ENCODE peak calls at places on chromosomes 2 and 18, in seven cellular contexts. L is transverse colon, Y is A549, H is suprapubic skin, T is tibial nerve, B is heart left ventricle, W is esophagus squamous epithelium. X is an unnamed sample.

GRCh38 chr2:241351640-241352031 is 4.4 kb upstream of the FARP2 start:
- DNase-seq in L (no peak), Y (no peak), H (no peak), T (no peak), B (no peak), W (no peak), X (no peak)

GRCh38 chr2:63975437-63976124 is 43.6 kb downstream of the VPS54 start:
- DNase-seq in L (no peak), Y (no peak), H (no peak), T (no peak), B (no peak), W (no peak), X (no peak)

GRCh38 chr2:20568501-20569463 is 82.1 kb downstream of the HS1BP3 start:
- DNase-seq in L (no peak), Y (no peak), H (no peak), T (no peak), B (no peak), W (no peak), X (no peak)

GRCh38 chr2:136703214-136703613 is 62.1 kb upstream of the THSD7B start:
- DNase-seq in L (no peak), Y (no peak), H (no peak), T (no peak), B (no peak), W (no peak), X (no peak)

GRCh38 chr2:96119389-96119751 is 3.0 kb upstream of the ADRA2B start:
- DNase-seq in L (no peak), Y (no peak), H (no peak), T (no peak), B (no peak), W (no peak), X (no peak)

GRCh38 chr18:57659463-57660102 is 37.9 kb upstream of the NARS1 start:
- DNase-seq in L (no peak), Y (no peak), H (no peak), T (no peak), B (no peak), W (no peak), X (no peak)

GRCh38 chr2:26652361-26653041 is 11.3 kb upstream of the CIB4 start:
- DNase-seq in L (peak), Y (no peak), H (peak), T (no peak), B (no peak), W (no peak), X (no peak)

GRCh38 chr2:181554511-181554910 is 97.3 kb downstream of the ITGA4 start:
- DNase-seq in L (no peak), Y (no peak), H (no peak), T (no peak), B (no peak), W (no peak), X (no peak)

GRCh38 chr2:96089356-96090180 is 26.8 kb downstream of the ADRA2B start:
- DNase-seq in L (no peak), Y (no peak), H (peak), T (no peak), B (peak), W (no peak), X (no peak)

GRCh38 chr2:128291161-128291843 is 27.4 kb downstream of the HS6ST1 start:
- DNase-seq in L (no peak), Y (no peak), H (no peak), T (no peak), B (no peak), W (no peak), X (no peak)

GRCh38 chr2:102304711-102305591 is 6.4 kb upstream of the IL1RL1 start:
- DNase-seq in L (no peak), Y (no peak), H (no peak), T (no peak), B (no peak), W (no peak), X (no peak)

GRCh38 chr2:236399409-236399808 is 135.2 kb upstream of the ASB18 start:
- DNase-seq in L (no peak), Y (no peak), H (no peak), T (no peak), B (no peak), W (no peak), X (no peak)

GRCh38 chr2:115389024-115389423 is 946.6 kb downstream of the DPP10 start:
- DNase-seq in L (no peak), Y (no peak), H (no peak), T (no peak), B (no peak), W (no peak), X (no peak)

GRCh38 chr2:126029316-126029715 is 626.6 kb upstream of the GYPC start:
- DNase-seq in L (no peak), Y (no peak), H (no peak), T (no peak), B (no peak), W (no peak), X (no peak)

GRCh38 chr2:228847684-228848083 is 423.4 kb downstream of the PID1 start:
- DNase-seq in L (no peak), Y (no peak), H (no peak), T (no peak), B (no peak), W (no peak), X (no peak)

DNA sequence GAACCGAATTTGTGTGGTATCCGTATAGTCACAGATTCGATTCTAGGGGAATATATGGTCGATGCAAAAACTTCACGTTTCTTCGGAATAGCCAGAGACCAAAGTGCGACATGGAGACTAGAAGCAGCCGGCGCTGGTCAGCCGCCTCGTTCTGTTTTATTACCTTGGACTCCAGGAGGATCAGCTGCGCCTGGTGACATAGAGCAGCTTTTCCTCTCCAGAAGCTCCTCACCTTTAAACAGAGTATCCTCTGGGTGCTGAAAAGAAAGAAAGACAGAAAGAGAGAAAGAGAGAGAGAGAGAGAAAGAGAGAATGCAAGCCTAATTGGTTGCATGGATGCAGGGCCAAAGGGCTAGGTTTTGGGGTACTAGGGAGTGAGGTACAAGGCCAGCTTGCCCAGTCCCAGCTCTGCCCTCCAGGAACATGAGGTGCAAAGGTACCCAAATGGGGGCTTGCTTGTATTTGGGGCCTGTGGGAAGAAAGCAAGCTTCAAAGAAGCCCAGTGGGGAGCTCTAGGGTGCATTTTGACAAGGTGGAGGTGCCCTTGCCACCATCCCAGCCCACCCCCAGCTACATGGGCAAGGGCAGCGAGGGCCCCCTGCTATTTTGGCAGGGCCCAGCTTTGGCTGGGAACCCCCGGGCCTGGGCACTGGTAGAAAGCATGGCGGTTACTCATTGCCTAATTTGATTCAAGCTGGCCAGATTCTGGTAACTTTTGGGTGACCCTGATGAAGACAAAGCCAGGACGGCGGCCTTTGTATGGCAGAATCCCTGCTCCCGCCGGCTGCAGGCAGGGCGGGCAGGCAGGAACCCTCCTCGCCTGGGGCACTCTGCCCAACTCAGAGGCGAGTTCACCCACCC is 782 bp upstream of the HOXD4 start:
- DNase-seq in L (no peak), Y (no peak), H (no peak), T (no peak), B (no peak), W (no peak), X (no peak)
- TF ChIP-seq POLR2A in L (no peak), Y (no peak), H (no peak), T (no peak), B (no peak), W (no peak), X (no peak)

DNA sequence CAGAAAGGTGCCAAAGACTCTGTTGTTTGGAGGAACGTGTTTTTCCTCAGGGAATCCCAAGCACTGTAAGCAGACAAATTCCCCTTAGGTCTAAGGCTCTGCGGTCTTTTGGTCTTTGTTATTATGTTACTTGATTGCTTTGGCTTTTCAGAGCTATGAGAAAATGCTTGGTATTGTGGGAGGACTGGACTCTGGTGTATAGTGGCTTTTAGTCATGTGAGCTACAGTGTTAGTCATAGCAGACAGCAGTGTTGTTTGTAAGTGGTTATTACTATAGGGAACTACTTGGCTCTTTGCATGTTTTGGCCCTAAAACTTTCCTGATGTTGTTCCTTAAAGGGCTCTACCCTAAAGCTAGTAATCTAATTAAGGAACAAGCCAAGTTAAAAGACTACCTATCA is 956.2 kb upstream of the LRATD1 start:
- DNase-seq in L (no peak), Y (no peak), H (no peak), T (no peak), B (no peak), W (no peak), X (no peak)
- TF ChIP-seq POLR2A in L (no peak), Y (no peak), H (no peak), T (no peak), B (no peak), W (no peak), X (no peak)

GRCh38 chr2:218384975-218385374 is 2.9 kb downstream of the SLC11A1 start:
- DNase-seq in L (no peak), Y (no peak), H (no peak), T (no peak), B (no peak), W (no peak), X (no peak)

GRCh38 chr2:218378053-218378452 is 4.0 kb upstream of the SLC11A1 start:
- DNase-seq in L (no peak), Y (no peak), H (no peak), T (no peak), B (no peak), W (no peak), X (no peak)

GRCh38 chr2:218382785-218383184 is 712 bp downstream of the SLC11A1 start:
- DNase-seq in L (no peak), Y (no peak), H (no peak), T (no peak), B (no peak), W (no peak), X (no peak)

GRCh38 chr2:218383892-218384519 is 1.9 kb downstream of the SLC11A1 start:
- DNase-seq in L (no peak), Y (no peak), H (no peak), T (no peak), B (no peak), W (no peak), X (peak)

GRCh38 chr2:218381916-218382366 is at the start of gene SLC11A1:
- DNase-seq in L (peak), Y (no peak), H (peak), T (no peak), B (peak), W (no peak), X (no peak)
- TF ChIP-seq POLR2A in L (peak), Y (no peak), H (peak), T (peak), B (no peak), W (no peak), X (no peak)

GRCh38 chr2:45611020-45611737 is at the start of gene SRBD1:
- DNase-seq in L (peak), Y (peak), H (peak), T (peak), B (peak), W (peak), X (peak)
- TF ChIP-seq POLR2A in L (peak), Y (peak), H (peak), T (peak), B (no peak), W (no peak), X (peak)

DNA sequence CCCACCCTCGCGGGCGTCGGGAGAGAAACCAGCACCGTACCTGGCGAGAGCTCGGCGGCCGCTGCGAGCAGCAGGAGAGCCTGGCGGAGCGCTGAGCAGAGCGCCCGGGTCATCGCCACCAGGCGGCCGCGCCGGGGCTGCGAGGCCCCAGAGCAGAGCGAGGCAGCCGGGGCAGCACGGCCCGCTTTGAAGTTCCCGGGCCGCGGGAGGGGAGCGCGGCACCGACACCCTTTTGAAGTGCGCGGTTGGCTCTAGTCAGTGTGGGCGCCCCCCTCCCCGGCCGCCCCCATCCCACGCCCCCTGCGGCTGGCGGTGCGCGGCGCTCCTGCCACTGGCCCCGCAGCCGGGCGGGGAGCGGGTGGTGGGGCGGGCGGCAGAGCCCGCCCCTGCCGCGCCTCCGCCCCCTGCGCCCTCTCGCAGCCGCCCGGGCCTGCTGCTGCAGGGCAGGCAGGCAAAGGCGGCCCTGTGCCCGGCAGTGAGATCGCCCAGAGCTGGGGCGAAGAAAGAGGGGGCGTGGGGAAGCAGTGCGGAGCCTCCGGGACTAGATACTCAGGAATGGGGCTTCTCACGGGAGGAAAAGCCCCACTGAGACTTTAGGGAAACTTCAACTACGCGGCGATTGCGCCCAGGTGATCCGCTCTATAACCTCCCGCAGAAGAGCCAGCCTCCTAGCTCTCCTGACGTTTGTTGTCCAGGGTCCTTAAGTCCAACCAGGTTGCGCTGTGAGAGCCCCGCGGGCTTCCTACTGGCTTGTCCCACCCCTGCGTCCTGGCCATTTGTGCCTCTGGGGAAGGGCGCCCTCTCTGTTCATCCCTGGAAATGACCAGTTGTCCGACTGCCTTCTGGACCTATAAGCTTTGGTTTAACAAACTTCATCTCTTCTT is at the start of gene ACVR1C:
- DNase-seq in L (peak), Y (peak), H (peak), T (no peak), B (peak), W (no peak), X (peak)
- TF ChIP-seq POLR2A in L (peak), Y (no peak), H (no peak), T (no peak), B (no peak), W (no peak), X (no peak)

GRCh38 chr2:177235855-177236437 is 23.4 kb downstream of the HNRNPA3 start:
- DNase-seq in L (no peak), Y (no peak), H (no peak), T (no peak), B (peak), W (no peak), X (no peak)
- TF ChIP-seq POLR2A in L (no peak), Y (no peak), H (no peak), T (no peak), B (no peak), W (no peak), X (no peak)

DNA sequence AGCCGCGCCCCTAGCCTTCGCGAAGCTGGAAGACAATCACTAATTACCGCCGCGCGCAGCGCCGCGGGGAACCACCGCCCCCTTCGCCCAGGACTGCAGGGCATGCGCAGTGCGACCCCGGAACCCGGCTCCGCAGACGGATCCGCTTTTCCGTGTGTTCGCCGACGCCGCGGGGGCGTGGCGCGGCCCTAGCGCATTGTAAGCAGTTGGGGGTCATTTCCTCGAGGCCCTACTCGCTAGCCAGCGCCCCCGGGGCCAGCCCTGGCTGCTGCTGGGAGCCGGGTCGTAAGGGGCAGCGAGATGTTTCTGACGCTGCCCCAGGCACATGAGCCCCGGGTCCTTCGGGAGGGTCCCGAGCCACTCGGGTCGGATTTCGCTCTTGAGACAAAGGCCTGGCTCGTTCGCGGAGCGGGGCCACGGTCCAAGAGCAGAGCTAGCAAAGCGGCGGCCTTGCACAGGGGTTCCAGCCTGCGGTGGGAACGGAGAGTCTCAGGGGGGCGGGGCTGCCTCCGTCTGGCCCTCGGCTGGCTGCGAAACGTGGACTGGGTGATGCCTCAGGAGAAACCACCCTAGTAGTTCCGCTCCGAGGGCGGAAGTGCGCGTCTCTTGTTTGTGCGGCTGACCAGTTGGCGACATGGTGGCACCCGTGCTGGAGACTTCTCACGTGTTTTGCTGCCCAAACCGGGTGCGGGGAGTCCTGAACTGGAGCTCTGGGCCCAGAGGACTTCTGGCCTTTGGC is at the start of the genes ELP2 and SLC39A6:
- DNase-seq in L (peak), Y (peak), H (peak), T (peak), B (peak), W (peak), X (peak)
- TF ChIP-seq POLR2A in L (peak), Y (peak), H (peak), T (peak), B (no peak), W (no peak), X (peak)

X was measured in H54.